ENCODE peak calls at places on chromosomes 5 and 9, in ten cellular contexts. L is heart right ventricle, G is fibroblast of lung, K is fibroblast of pulmonary artery, F is fibroblast of mammary gland, I is AG04450, V is coronary artery, R is cardiac fibroblast, H is tibial nerve, Y is mammary epithelial cell. T is an unnamed sample.
A peak's percentile ranks its signal among the peaks of the same experiment; 100 is the strongest.

GRCh38 chr5:15791859-15792258 is 291.9 kb downstream of the FBXL7 start:
- DNase-seq in R (peak; percentile 43), H (no peak), F (peak; percentile 65), V (no peak), Y (no peak), G (peak; percentile 18), K (no peak), L (no peak), I (peak; percentile 4), T (peak; percentile 73)

GRCh38 chr9:138112791-138113600 is 235.4 kb downstream of the CACNA1B start:
- DNase-seq in V (no peak), F (no peak), Y (no peak), H (no peak), L (no peak), G (no peak), R (no peak), K (no peak), I (no peak), T (no peak)

GRCh38 chr9:109903515-109904138 is 123.6 kb downstream of the PALM2AKAP2 start:
- DNase-seq in V (no peak), K (peak; percentile 90), H (no peak), F (peak; percentile 84), Y (peak; percentile 53), R (peak; percentile 91), L (peak; percentile 82), G (peak; percentile 88), I (no peak), T (peak; percentile 81)

GRCh38 chr5:53425598-53426516 is 54.6 kb upstream of the FST start:
- DNase-seq in L (no peak), G (no peak), V (no peak), H (no peak), F (peak; percentile 25), K (peak; percentile 31), R (no peak), I (no peak), Y (no peak), T (peak; percentile 43)

GRCh38 chr5:24642022-24642421 is 2.8 kb downstream of the CDH10 start:
- DNase-seq in V (no peak), L (no peak), F (peak; percentile 16), Y (peak; percentile 8), I (no peak), R (peak; percentile 35), G (peak; percentile 26), H (no peak), K (peak; percentile 29), T (peak; percentile 31)

GRCh38 chr9:119963258-119963797 is 594.1 kb upstream of the BRINP1 start:
- DNase-seq in L (no peak), F (peak; percentile 83), G (peak; percentile 5), Y (peak; percentile 30), R (peak; percentile 37), K (peak; percentile 39), H (no peak), V (no peak), I (no peak), T (peak; percentile 99)

GRCh38 chr9:73348485-73348884 is 196.8 kb downstream of the ANXA1 start:
- DNase-seq in Y (no peak), L (no peak), I (no peak), V (no peak), H (no peak), F (peak; percentile 18), R (peak; percentile 1), K (peak; percentile 16), G (no peak), T (no peak)

GRCh38 chr5:126178521-126178920 is 244.7 kb upstream of the GRAMD2B start:
- DNase-seq in I (no peak), H (no peak), Y (no peak), L (peak; percentile 42), K (peak; percentile 57), R (peak; percentile 46), V (no peak), F (peak; percentile 84), G (peak; percentile 78), T (no peak)

GRCh38 chr5:108765647-108766046 is 17.9 kb downstream of the FER start:
- DNase-seq in L (no peak), F (peak; percentile 53), K (no peak), R (peak; percentile 50), V (no peak), I (no peak), G (no peak), Y (no peak), H (no peak), T (no peak)

GRCh38 chr5:156655732-156656131 is 194.4 kb upstream of the PPP1R2B start:
- DNase-seq in R (no peak), H (no peak), Y (no peak), F (no peak), K (no peak), I (no peak), V (no peak), G (no peak), L (no peak), T (no peak)

GRCh38 chr9:99389087-99390033 is 167.3 kb downstream of the SEC61B start:
- DNase-seq in G (no peak), H (no peak), F (peak; percentile 50), K (no peak), L (no peak), R (peak; percentile 26), Y (peak; percentile 79), V (no peak), I (no peak), T (no peak)

GRCh38 chr9:93092171-93092991 is 3.6 kb upstream of the CARD19 start:
- DNase-seq in F (no peak), R (no peak), K (no peak), H (no peak), V (peak; percentile 73), L (no peak), G (no peak), I (no peak), Y (no peak), T (no peak)

DNA sequence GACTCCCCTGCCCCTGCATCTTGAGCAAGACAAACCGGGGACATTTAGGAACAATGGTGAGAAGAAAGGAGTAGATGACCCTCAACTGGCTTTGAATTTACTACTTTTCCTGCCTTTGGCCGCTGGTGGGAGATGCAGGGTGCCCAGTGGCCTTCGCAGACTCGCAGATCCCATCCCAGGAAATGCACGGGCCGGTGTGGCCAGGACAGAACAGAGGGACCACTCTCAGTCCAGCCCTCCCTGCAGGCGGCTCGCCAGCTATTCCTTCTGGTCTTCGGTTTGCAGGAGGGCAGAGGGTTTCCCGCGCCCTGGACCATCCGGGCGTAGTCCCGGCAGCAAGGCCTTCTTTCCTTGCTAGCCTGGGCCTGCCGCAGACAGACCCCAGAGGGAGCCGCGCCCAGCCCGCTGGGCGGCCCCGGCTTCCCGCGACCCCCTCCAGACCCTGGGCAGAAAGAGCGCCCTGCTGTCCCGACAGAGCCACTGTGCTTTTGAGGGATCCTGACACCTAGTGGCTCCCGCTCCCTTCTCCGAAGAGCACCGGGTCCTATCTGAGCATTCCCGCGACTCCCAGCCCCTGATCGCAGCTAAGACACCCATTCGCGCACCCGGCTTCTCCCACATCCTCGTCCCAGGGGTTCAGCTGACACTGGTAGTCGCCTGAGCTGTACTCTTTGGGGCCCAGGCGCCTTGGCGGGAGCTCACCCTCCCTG is 1.2 kb downstream of the CFAP90 start:
- DNase-seq in H (no peak), Y (no peak), G (no peak), L (peak; percentile 7), I (no peak), V (no peak), R (no peak), F (no peak), K (no peak), T (no peak)
- H3K4me3 ChIP-seq in H (peak overlapping the region; percentile 41), Y (no peak overlapping the region), G (no peak overlapping the region), L (peak overlapping the region; percentile 55), I (no peak overlapping the region), V (peak overlapping the region; percentile 85), R (no peak overlapping the region), F (peak overlapping the region; percentile 9), K (peak overlapping the region; percentile 51), T (no peak overlapping the region)

DNA sequence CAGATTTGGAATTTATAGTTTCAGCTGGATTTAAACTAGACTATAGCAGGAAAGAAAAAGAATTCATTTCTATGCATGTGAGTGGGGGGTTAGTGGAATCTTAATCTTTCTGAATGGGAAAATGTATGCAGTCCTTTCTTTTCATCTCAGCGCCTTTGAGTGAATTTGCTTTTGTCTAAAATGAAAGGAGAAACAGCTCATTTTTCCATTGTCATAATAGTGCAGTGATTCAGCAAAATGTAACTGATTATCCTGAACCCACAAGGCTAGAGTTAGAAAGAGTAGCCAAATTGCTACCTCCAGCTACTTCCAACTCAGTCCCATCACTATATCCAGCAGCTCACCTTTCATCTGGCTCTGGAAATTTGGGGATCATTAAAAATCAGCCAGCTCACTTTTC is 134.4 kb downstream of the ADAMTSL1 start:
- DNase-seq in V (no peak), I (no peak), R (peak; percentile 34), K (peak; percentile 16), H (no peak), F (no peak), G (no peak), Y (no peak), L (no peak), T (no peak)
- TF ChIP-seq CTCF in V (no peak), I (no peak), R (no peak), K (no peak), H (no peak), F (no peak), G (no peak), Y (no peak), L (no peak), T (no peak)

DNA sequence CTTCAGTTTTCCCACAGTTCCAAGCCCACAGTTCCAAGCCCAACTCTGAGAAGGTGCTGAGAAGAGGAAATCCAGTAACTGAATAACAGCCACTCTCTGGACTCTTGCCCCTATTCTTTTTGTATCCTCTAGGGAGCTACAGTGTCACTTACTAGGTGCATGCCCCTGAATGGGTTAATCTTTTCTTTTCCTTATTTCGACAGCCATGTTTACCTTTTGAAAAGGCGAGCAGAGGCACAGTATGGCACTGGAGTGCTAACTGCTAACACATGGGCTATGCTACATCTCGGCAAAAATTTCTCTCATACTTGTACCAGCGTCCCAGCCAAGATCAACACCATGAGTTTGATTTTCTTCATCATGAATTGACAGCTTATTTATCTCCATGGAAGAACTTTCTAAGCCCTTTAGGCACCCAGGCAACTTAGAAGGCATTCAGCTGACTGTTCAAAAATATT is 222.6 kb downstream of the EBF1 start:
- DNase-seq in H (no peak), I (no peak), R (peak; percentile 52), V (no peak), Y (no peak), L (no peak), G (no peak), F (no peak), K (no peak), T (peak; percentile 76)
- H3K4me3 ChIP-seq in H (no peak overlapping the region), I (no peak overlapping the region), R (no peak overlapping the region), V (peak overlapping the region; percentile 37), Y (no peak overlapping the region), L (no peak overlapping the region), G (no peak overlapping the region), F (no peak overlapping the region), K (no peak overlapping the region), T (no peak overlapping the region)

DNA sequence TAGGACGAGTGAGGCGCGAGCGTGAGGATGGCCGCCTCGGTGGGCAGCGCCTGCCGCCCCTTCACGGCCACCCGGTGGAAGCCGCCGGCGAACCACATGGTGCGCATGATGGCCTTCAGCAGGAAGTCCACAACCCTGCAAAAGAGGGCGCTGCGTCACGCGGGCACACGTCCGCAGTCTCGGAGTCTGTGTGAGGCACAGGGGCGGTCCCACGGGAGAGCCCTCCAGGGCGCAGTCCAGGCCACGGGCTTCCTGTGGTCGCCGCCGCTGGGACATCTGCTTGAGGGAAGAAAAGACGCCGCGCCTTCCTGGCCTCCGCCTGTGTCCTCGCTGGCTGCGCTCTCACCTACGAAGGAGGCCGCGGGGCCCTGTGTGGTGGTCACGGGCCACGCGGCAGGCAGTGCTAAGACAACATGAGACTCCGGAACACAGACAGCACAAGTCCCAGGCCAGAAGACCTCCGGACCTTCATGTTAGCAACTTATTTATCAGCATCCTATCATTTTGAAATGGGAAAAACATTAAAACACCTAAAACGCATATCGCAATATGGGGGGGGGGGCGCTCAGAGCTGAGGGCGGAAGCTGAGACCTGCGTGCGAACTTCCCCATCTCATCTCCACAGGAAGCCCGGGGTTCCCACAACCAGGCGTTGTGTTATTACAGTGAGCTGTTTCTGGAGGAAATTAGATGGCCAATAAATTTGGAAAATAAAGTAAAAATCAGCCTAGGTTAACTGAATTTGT is 28.8 kb downstream of the LPCAT1 start:
- DNase-seq in K (no peak), Y (no peak), R (no peak), H (no peak), F (no peak), I (no peak), G (no peak), L (no peak), V (no peak), T (no peak)
- TF ChIP-seq CTCF in K (no peak), Y (no peak), R (no peak), H (no peak), F (no peak), I (no peak), G (no peak), L (no peak), V (no peak), T (no peak)